ENCODE peak calls at places on chromosomes 1 and 21, in nine cellular contexts. One of them, this sample, is unnamed.

GRCh38 chr1:178530520-178530919 is 17.6 kb downstream of the TEX35 start:
- DNase-seq in Jurkat, Clone E6-1: no peak
- DNase-seq in BJ: no peak
- DNase-seq in lower leg skin: no peak
- DNase-seq in uterus: no peak
- DNase-seq in SJSA1: no peak
- DNase-seq in psoas muscle: no peak
- DNase-seq in tibial artery: no peak
- DNase-seq in fibroblast of the aortic adventitia: no peak
- DNase-seq in this sample: no peak

GRCh38 chr1:173149887-173150286 is 57.2 kb downstream of the TNFSF4 start:
- DNase-seq in Jurkat, Clone E6-1: peak
- DNase-seq in BJ: no peak
- DNase-seq in lower leg skin: no peak
- DNase-seq in uterus: no peak
- DNase-seq in SJSA1: no peak
- DNase-seq in psoas muscle: no peak
- DNase-seq in tibial artery: no peak
- DNase-seq in fibroblast of the aortic adventitia: peak
- DNase-seq in this sample: no peak

GRCh38 chr1:159584536-159584935 is 3.1 kb upstream of the APCS start:
- DNase-seq in Jurkat, Clone E6-1: no peak
- DNase-seq in BJ: no peak
- DNase-seq in lower leg skin: no peak
- DNase-seq in uterus: no peak
- DNase-seq in SJSA1: no peak
- DNase-seq in psoas muscle: no peak
- DNase-seq in tibial artery: no peak
- DNase-seq in fibroblast of the aortic adventitia: no peak
- DNase-seq in this sample: no peak

GRCh38 chr21:45935628-45936027 is 45.9 kb upstream of the COL6A1 start:
- DNase-seq in Jurkat, Clone E6-1: no peak
- DNase-seq in BJ: no peak
- DNase-seq in lower leg skin: no peak
- DNase-seq in uterus: no peak
- DNase-seq in SJSA1: no peak
- DNase-seq in psoas muscle: peak
- DNase-seq in tibial artery: no peak
- DNase-seq in fibroblast of the aortic adventitia: peak
- DNase-seq in this sample: no peak

GRCh38 chr1:98849969-98850636 is 154.6 kb downstream of the PLPPR5 start:
- DNase-seq in Jurkat, Clone E6-1: peak
- DNase-seq in BJ: no peak
- DNase-seq in lower leg skin: no peak
- DNase-seq in uterus: no peak
- DNase-seq in SJSA1: no peak
- DNase-seq in psoas muscle: no peak
- DNase-seq in tibial artery: no peak
- DNase-seq in fibroblast of the aortic adventitia: no peak
- DNase-seq in this sample: no peak

GRCh38 chr1:15423355-15424077 is 13.8 kb downstream of the EFHD2 start:
- DNase-seq in Jurkat, Clone E6-1: no peak
- DNase-seq in BJ: no peak
- DNase-seq in lower leg skin: no peak
- DNase-seq in uterus: no peak
- DNase-seq in SJSA1: no peak
- DNase-seq in psoas muscle: no peak
- DNase-seq in tibial artery: no peak
- DNase-seq in fibroblast of the aortic adventitia: no peak
- DNase-seq in this sample: no peak

GRCh38 chr1:151981178-151981525 is 12.5 kb downstream of the S100A10 start:
- DNase-seq in Jurkat, Clone E6-1: no peak
- DNase-seq in BJ: no peak
- DNase-seq in lower leg skin: no peak
- DNase-seq in uterus: no peak
- DNase-seq in SJSA1: no peak
- DNase-seq in psoas muscle: no peak
- DNase-seq in tibial artery: no peak
- DNase-seq in fibroblast of the aortic adventitia: peak
- DNase-seq in this sample: no peak

GRCh38 chr1:91707114-91707889 is 178.6 kb downstream of the TGFBR3 start:
- DNase-seq in Jurkat, Clone E6-1: no peak
- DNase-seq in BJ: no peak
- DNase-seq in lower leg skin: no peak
- DNase-seq in uterus: no peak
- DNase-seq in SJSA1: no peak
- DNase-seq in psoas muscle: no peak
- DNase-seq in tibial artery: no peak
- DNase-seq in fibroblast of the aortic adventitia: no peak
- DNase-seq in this sample: no peak

GRCh38 chr1:202662081-202662480 is 48.2 kb downstream of the SYT2 start:
- DNase-seq in Jurkat, Clone E6-1: no peak
- DNase-seq in BJ: no peak
- DNase-seq in lower leg skin: no peak
- DNase-seq in uterus: no peak
- DNase-seq in SJSA1: no peak
- DNase-seq in psoas muscle: no peak
- DNase-seq in tibial artery: no peak
- DNase-seq in fibroblast of the aortic adventitia: no peak
- DNase-seq in this sample: no peak

DNA sequence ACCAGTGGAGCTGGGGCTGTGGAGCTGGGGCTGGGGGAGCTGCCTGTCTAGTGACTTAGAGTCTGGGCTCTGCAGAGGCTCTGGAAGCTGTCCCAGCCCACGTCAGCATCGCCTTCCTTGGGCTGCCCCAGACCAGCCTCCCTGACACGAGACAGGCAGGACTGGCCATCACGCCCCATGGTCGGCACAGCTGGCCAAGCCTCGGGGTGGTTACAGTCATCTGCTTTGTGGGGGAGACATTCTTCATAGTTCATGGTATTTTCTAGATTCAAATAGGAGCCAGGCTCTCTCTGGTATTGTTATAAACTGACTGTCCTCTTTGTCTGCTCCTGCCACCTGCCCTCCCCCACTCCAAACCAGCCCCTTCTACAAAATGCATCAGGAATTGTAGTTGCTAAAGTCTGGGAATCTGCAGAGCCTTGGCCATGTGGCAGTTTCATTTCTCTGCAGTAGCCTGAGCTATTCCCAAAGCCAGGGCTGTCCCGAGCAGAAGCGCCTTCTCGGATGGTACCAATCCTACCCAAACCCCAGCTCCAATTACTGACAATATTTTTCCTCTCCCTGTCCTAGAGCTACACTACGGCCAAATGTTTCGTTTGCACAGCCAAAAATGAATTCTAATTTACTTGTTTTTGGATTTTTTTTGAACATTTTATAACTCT is 29.4 kb downstream of the OLFML2B start:
- DNase-seq in Jurkat, Clone E6-1: no peak
- DNase-seq in BJ: peak
- DNase-seq in lower leg skin: peak
- DNase-seq in uterus: peak
- DNase-seq in SJSA1: no peak
- DNase-seq in psoas muscle: no peak
- DNase-seq in tibial artery: peak
- DNase-seq in fibroblast of the aortic adventitia: peak
- DNase-seq in this sample: no peak
- H3K4me3 ChIP-seq in Jurkat, Clone E6-1: no peak
- H3K4me3 ChIP-seq in BJ: no peak
- H3K4me3 ChIP-seq in lower leg skin: no peak
- H3K4me3 ChIP-seq in uterus: no peak
- H3K4me3 ChIP-seq in SJSA1: no peak
- H3K4me3 ChIP-seq in psoas muscle: no peak
- H3K4me3 ChIP-seq in tibial artery: no peak
- H3K4me3 ChIP-seq in fibroblast of the aortic adventitia: no peak
- H3K4me3 ChIP-seq in this sample: no peak

DNA sequence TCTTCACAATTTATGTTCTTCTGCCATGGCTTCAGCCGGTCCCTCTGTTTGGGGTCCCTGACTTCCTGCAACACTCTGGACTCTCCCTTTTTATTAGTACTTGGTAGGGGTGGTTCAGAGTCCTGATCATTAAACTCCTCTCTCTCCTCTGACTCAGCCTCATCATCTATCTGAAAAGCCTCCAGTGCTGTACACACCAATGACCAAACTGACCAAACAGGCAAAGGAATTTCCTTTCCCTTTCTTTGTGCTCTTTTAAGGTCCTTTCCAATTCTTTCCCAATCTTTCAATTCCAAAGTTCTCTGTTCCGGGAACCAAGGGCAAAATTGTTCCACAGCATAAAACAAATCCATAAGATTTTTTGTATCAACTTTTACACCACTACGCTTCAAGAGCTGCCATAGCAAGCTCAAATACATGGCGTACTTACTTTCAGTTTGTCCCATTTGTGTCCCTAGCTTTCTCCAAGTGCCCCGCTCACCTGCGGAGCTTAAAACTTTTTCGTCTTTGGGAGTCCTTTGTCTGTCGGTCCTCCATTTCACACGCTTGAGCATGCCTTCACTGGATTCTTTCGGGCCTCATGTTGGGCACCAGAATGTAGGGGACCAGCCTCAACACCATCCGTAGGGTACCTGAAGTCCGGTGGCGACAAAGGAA is 9.6 kb downstream of the DAP3 start:
- DNase-seq in Jurkat, Clone E6-1: no peak
- DNase-seq in BJ: peak
- DNase-seq in lower leg skin: no peak
- DNase-seq in uterus: no peak
- DNase-seq in SJSA1: no peak
- DNase-seq in psoas muscle: no peak
- DNase-seq in tibial artery: no peak
- DNase-seq in fibroblast of the aortic adventitia: peak
- DNase-seq in this sample: no peak
- H3K4me3 ChIP-seq in Jurkat, Clone E6-1: no peak
- H3K4me3 ChIP-seq in BJ: no peak
- H3K4me3 ChIP-seq in lower leg skin: no peak
- H3K4me3 ChIP-seq in uterus: no peak
- H3K4me3 ChIP-seq in SJSA1: no peak
- H3K4me3 ChIP-seq in psoas muscle: no peak
- H3K4me3 ChIP-seq in tibial artery: no peak
- H3K4me3 ChIP-seq in fibroblast of the aortic adventitia: no peak
- H3K4me3 ChIP-seq in this sample: no peak

DNA sequence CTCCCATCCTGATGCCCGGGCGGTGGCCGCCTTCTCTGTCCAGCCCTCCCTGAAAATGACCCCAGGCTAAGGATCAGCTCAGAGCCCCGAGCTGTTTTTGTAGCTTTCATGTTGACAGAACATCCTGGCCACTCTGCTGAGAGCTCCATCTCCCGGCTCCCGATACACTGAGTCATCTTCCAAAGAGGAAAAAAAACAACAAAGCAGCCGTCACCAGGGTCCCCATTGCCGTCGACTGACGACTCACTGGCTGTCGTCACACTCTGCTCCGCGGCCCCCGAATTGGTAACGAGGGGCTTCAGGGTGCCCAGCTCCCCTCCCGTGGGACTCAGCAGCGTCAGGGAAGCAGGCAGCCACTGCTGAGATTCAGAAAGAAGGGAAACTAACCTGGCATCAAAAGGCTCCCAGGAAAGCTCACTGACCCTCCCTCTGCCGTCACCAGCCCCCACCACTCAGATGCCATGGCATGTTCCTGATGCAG is 67.2 kb downstream of the CD46 start:
- DNase-seq in Jurkat, Clone E6-1: no peak
- DNase-seq in BJ: no peak
- DNase-seq in lower leg skin: peak
- DNase-seq in uterus: no peak
- DNase-seq in SJSA1: peak
- DNase-seq in psoas muscle: peak
- DNase-seq in tibial artery: peak
- DNase-seq in fibroblast of the aortic adventitia: peak
- DNase-seq in this sample: no peak
- H3K4me3 ChIP-seq in Jurkat, Clone E6-1: no peak
- H3K4me3 ChIP-seq in BJ: no peak
- H3K4me3 ChIP-seq in lower leg skin: no peak
- H3K4me3 ChIP-seq in uterus: no peak
- H3K4me3 ChIP-seq in SJSA1: peak
- H3K4me3 ChIP-seq in psoas muscle: peak
- H3K4me3 ChIP-seq in tibial artery: peak
- H3K4me3 ChIP-seq in fibroblast of the aortic adventitia: peak
- H3K4me3 ChIP-seq in this sample: peak

GRCh38 chr1:164589961-164590507 is 31.1 kb downstream of the PBX1 start:
- DNase-seq in Jurkat, Clone E6-1: no peak
- DNase-seq in BJ: no peak
- DNase-seq in lower leg skin: no peak
- DNase-seq in uterus: no peak
- DNase-seq in SJSA1: no peak
- DNase-seq in psoas muscle: no peak
- DNase-seq in tibial artery: no peak
- DNase-seq in fibroblast of the aortic adventitia: no peak
- DNase-seq in this sample: no peak

GRCh38 chr1:164586619-164587018 is 27.6 kb downstream of the PBX1 start:
- DNase-seq in Jurkat, Clone E6-1: no peak
- DNase-seq in BJ: no peak
- DNase-seq in lower leg skin: no peak
- DNase-seq in uterus: no peak
- DNase-seq in SJSA1: no peak
- DNase-seq in psoas muscle: no peak
- DNase-seq in tibial artery: no peak
- DNase-seq in fibroblast of the aortic adventitia: no peak
- DNase-seq in this sample: no peak

GRCh38 chr1:164588388-164589341 is 29.7 kb downstream of the PBX1 start:
- DNase-seq in Jurkat, Clone E6-1: no peak
- DNase-seq in BJ: no peak
- DNase-seq in lower leg skin: peak
- DNase-seq in uterus: peak
- DNase-seq in SJSA1: peak
- DNase-seq in psoas muscle: peak
- DNase-seq in tibial artery: peak
- DNase-seq in fibroblast of the aortic adventitia: peak
- DNase-seq in this sample: no peak

GRCh38 chr1:164589408-164589807 is 30.4 kb downstream of the PBX1 start:
- DNase-seq in Jurkat, Clone E6-1: no peak
- DNase-seq in BJ: no peak
- DNase-seq in lower leg skin: no peak
- DNase-seq in uterus: no peak
- DNase-seq in SJSA1: no peak
- DNase-seq in psoas muscle: no peak
- DNase-seq in tibial artery: no peak
- DNase-seq in fibroblast of the aortic adventitia: no peak
- DNase-seq in this sample: no peak

DNA sequence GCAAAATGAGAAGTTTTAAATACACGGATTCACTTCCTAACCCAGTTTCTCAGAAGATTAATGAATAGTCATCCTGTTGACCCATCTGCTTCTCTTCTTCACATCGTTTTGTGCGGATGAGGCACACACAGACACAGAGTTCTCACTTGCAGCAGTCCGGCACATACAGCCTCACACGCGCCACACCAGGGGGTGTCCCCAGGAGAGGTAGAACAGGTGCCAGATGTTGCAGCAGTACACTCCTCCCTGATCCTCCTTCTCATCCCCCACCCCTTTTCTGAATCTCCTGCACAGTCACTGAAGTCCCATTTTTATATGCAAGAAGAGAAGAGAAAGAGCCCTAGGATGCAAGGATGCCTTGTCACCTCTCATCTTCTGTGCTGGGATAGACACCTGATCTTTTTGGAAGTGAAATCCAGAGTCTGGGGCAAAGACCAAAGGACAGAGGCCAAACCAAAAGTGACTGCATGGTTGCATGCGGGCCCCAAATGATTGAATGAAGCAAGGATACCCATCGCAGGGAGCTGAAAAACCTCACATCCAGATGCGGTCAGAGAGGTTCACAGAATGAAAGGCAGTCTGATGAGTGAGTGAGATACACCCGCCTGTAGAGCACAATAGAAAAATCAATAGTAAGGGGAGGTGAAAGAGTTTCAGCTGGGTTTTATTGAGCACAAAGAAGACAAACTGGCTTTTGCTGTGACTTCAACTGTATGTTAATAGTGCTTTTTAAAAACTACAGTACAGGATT is 28.8 kb downstream of the PBX1 start:
- DNase-seq in Jurkat, Clone E6-1: peak
- DNase-seq in BJ: no peak
- DNase-seq in lower leg skin: no peak
- DNase-seq in uterus: no peak
- DNase-seq in SJSA1: no peak
- DNase-seq in psoas muscle: no peak
- DNase-seq in tibial artery: no peak
- DNase-seq in fibroblast of the aortic adventitia: no peak
- DNase-seq in this sample: no peak
- H3K4me3 ChIP-seq in Jurkat, Clone E6-1: no peak
- H3K4me3 ChIP-seq in BJ: no peak
- H3K4me3 ChIP-seq in lower leg skin: no peak
- H3K4me3 ChIP-seq in uterus: no peak
- H3K4me3 ChIP-seq in SJSA1: no peak
- H3K4me3 ChIP-seq in psoas muscle: peak
- H3K4me3 ChIP-seq in tibial artery: no peak
- H3K4me3 ChIP-seq in fibroblast of the aortic adventitia: no peak
- H3K4me3 ChIP-seq in this sample: no peak

This sample was measured in vagina.